ENCODE peak calls at places on chromosomes 3 and 15, in five cellular contexts. One of them, this sample, is unnamed.

GRCh38 chr3:14146381-14147062 is 21.7 kb downstream of the TMEM43 start:
- DNase-seq in left ventricle myocardium inferior: no peak
- DNase-seq in cardiac fibroblast: no peak
- DNase-seq in fibroblast of lung: no peak
- DNase-seq in heart right ventricle: no peak
- DNase-seq in this sample: no peak

GRCh38 chr3:135134293-135134692 is 339.2 kb downstream of the EPHB1 start:
- DNase-seq in cardiac fibroblast: no peak
- DNase-seq in fibroblast of lung: no peak
- DNase-seq in left ventricle myocardium inferior: no peak
- DNase-seq in heart right ventricle: no peak
- DNase-seq in this sample: no peak

GRCh38 chr3:124202754-124203153 is 210.8 kb upstream of the ROPN1 start:
- DNase-seq in left ventricle myocardium inferior: peak; percentile 79
- DNase-seq in fibroblast of lung: peak; percentile 24
- DNase-seq in heart right ventricle: peak; percentile 64
- DNase-seq in cardiac fibroblast: no peak
- DNase-seq in this sample: no peak

GRCh38 chr3:81743096-81744025 is 18.1 kb downstream of the GBE1 start:
- DNase-seq in cardiac fibroblast: peak; percentile 99
- DNase-seq in left ventricle myocardium inferior: no peak
- DNase-seq in fibroblast of lung: peak; percentile 99
- DNase-seq in heart right ventricle: peak; percentile 46
- DNase-seq in this sample: peak; percentile 97

GRCh38 chr15:62752687-62753517 is 289.6 kb upstream of the TPM1 start:
- DNase-seq in fibroblast of lung: peak; percentile 40
- DNase-seq in left ventricle myocardium inferior: no peak
- DNase-seq in cardiac fibroblast: peak; percentile 69
- DNase-seq in heart right ventricle: no peak
- DNase-seq in this sample: no peak

GRCh38 chr3:10925436-10926260 is 66.9 kb upstream of the SLC6A1 start:
- DNase-seq in cardiac fibroblast: no peak
- DNase-seq in heart right ventricle: no peak
- DNase-seq in fibroblast of lung: no peak
- DNase-seq in left ventricle myocardium inferior: no peak
- DNase-seq in this sample: no peak

GRCh38 chr3:16258892-16259291 is 5.9 kb downstream of the DPH3 start:
- DNase-seq in cardiac fibroblast: no peak
- DNase-seq in fibroblast of lung: no peak
- DNase-seq in left ventricle myocardium inferior: no peak
- DNase-seq in heart right ventricle: no peak
- DNase-seq in this sample: no peak

GRCh38 chr15:59237119-59237853 is 30.6 kb downstream of the LDHAL6B start:
- DNase-seq in left ventricle myocardium inferior: no peak
- DNase-seq in fibroblast of lung: no peak
- DNase-seq in heart right ventricle: peak; percentile 23
- DNase-seq in cardiac fibroblast: peak; percentile 50
- DNase-seq in this sample: no peak

GRCh38 chr15:41979493-41980266 is 7.3 kb upstream of the EHD4 start:
- DNase-seq in left ventricle myocardium inferior: no peak
- DNase-seq in heart right ventricle: no peak
- DNase-seq in cardiac fibroblast: no peak
- DNase-seq in fibroblast of lung: no peak
- DNase-seq in this sample: no peak

GRCh38 chr3:117512975-117513374 is 803.4 kb downstream of the TUSC7 start:
- DNase-seq in fibroblast of lung: no peak
- DNase-seq in left ventricle myocardium inferior: no peak
- DNase-seq in cardiac fibroblast: no peak
- DNase-seq in heart right ventricle: no peak
- DNase-seq in this sample: peak; percentile 20

GRCh38 chr3:139491027-139491700 is 14.8 kb upstream of the RBP2 start:
- DNase-seq in cardiac fibroblast: no peak
- DNase-seq in fibroblast of lung: no peak
- DNase-seq in left ventricle myocardium inferior: no peak
- DNase-seq in heart right ventricle: peak; percentile 11
- DNase-seq in this sample: no peak

GRCh38 chr15:90294601-90295269 is 29.3 kb downstream of the NGRN start:
- DNase-seq in fibroblast of lung: no peak
- DNase-seq in heart right ventricle: no peak
- DNase-seq in left ventricle myocardium inferior: no peak
- DNase-seq in cardiac fibroblast: no peak
- DNase-seq in this sample: no peak

GRCh38 chr3:124467980-124468902 is 262.0 kb upstream of the UMPS start:
- DNase-seq in left ventricle myocardium inferior: no peak
- DNase-seq in heart right ventricle: no peak
- DNase-seq in fibroblast of lung: peak; percentile 52
- DNase-seq in cardiac fibroblast: peak; percentile 56
- DNase-seq in this sample: peak; percentile 59

GRCh38 chr3:97954193-97954827 is 17.9 kb downstream of the RIOX2 start:
- DNase-seq in fibroblast of lung: no peak
- DNase-seq in heart right ventricle: no peak
- DNase-seq in left ventricle myocardium inferior: no peak
- DNase-seq in cardiac fibroblast: no peak
- DNase-seq in this sample: no peak

GRCh38 chr3:69105320-69105719 is 17.1 kb downstream of the LMOD3 start:
- DNase-seq in heart right ventricle: no peak
- DNase-seq in cardiac fibroblast: peak; percentile 72
- DNase-seq in fibroblast of lung: no peak
- DNase-seq in left ventricle myocardium inferior: no peak
- DNase-seq in this sample: no peak

GRCh38 chr15:67024998-67025368 is 40.4 kb upstream of the SMAD3 start:
- DNase-seq in left ventricle myocardium inferior: no peak
- DNase-seq in fibroblast of lung: no peak
- DNase-seq in cardiac fibroblast: no peak
- DNase-seq in heart right ventricle: no peak
- DNase-seq in this sample: no peak

GRCh38 chr3:5136211-5136610 is 14.1 kb downstream of the ARL8B start:
- DNase-seq in heart right ventricle: no peak
- DNase-seq in cardiac fibroblast: no peak
- DNase-seq in left ventricle myocardium inferior: no peak
- DNase-seq in fibroblast of lung: no peak
- DNase-seq in this sample: no peak

GRCh38 chr15:40011303-40011702 is 27.7 kb downstream of the SRP14 start:
- DNase-seq in cardiac fibroblast: no peak
- DNase-seq in heart right ventricle: no peak
- DNase-seq in left ventricle myocardium inferior: no peak
- DNase-seq in fibroblast of lung: no peak
- DNase-seq in this sample: no peak

GRCh38 chr3:163129287-163129686 is 1632.7 kb downstream of the OTOL1 start:
- DNase-seq in fibroblast of lung: no peak
- DNase-seq in left ventricle myocardium inferior: no peak
- DNase-seq in heart right ventricle: no peak
- DNase-seq in cardiac fibroblast: no peak
- DNase-seq in this sample: no peak

GRCh38 chr3:48301814-48302194 is 31.7 kb downstream of the SPINK8 start:
- DNase-seq in heart right ventricle: peak; percentile 15
- DNase-seq in left ventricle myocardium inferior: no peak
- DNase-seq in cardiac fibroblast: peak; percentile 55
- DNase-seq in fibroblast of lung: peak; percentile 54
- DNase-seq in this sample: peak; percentile 42

GRCh38 chr3:43978708-43979107 is 263.0 kb upstream of the TOPAZ1 start:
- DNase-seq in heart right ventricle: no peak
- DNase-seq in cardiac fibroblast: no peak
- DNase-seq in fibroblast of lung: no peak
- DNase-seq in left ventricle myocardium inferior: no peak
- DNase-seq in this sample: no peak

GRCh38 chr3:138479355-138479964 is 45.0 kb downstream of the ESYT3 start:
- DNase-seq in cardiac fibroblast: peak; percentile 58
- DNase-seq in fibroblast of lung: peak; percentile 61
- DNase-seq in left ventricle myocardium inferior: no peak
- DNase-seq in heart right ventricle: no peak
- DNase-seq in this sample: peak; percentile 75

GRCh38 chr3:188546835-188547670 is 393.1 kb downstream of the LPP start:
- DNase-seq in left ventricle myocardium inferior: no peak
- DNase-seq in fibroblast of lung: peak; percentile 61
- DNase-seq in heart right ventricle: no peak
- DNase-seq in cardiac fibroblast: peak; percentile 70
- DNase-seq in this sample: peak; percentile 85

GRCh38 chr3:13564751-13565560 is 16.0 kb downstream of the FBLN2 start:
- DNase-seq in heart right ventricle: peak; percentile 68
- DNase-seq in fibroblast of lung: no peak
- DNase-seq in cardiac fibroblast: no peak
- DNase-seq in left ventricle myocardium inferior: peak; percentile 56
- DNase-seq in this sample: no peak

GRCh38 chr15:69412274-69412673 is 1.9 kb upstream of the KIF23 start:
- DNase-seq in heart right ventricle: no peak
- DNase-seq in left ventricle myocardium inferior: no peak
- DNase-seq in cardiac fibroblast: no peak
- DNase-seq in fibroblast of lung: no peak
- DNase-seq in this sample: no peak

GRCh38 chr3:14804835-14805780 is 13.7 kb upstream of the FGD5 start:
- DNase-seq in heart right ventricle: no peak
- DNase-seq in cardiac fibroblast: no peak
- DNase-seq in left ventricle myocardium inferior: no peak
- DNase-seq in fibroblast of lung: no peak
- DNase-seq in this sample: no peak

GRCh38 chr3:39378092-39378491 is 5.1 kb upstream of the SLC25A38 start:
- DNase-seq in heart right ventricle: no peak
- DNase-seq in left ventricle myocardium inferior: no peak
- DNase-seq in fibroblast of lung: peak; percentile 5
- DNase-seq in cardiac fibroblast: peak; percentile 41
- DNase-seq in this sample: peak; percentile 50

DNA sequence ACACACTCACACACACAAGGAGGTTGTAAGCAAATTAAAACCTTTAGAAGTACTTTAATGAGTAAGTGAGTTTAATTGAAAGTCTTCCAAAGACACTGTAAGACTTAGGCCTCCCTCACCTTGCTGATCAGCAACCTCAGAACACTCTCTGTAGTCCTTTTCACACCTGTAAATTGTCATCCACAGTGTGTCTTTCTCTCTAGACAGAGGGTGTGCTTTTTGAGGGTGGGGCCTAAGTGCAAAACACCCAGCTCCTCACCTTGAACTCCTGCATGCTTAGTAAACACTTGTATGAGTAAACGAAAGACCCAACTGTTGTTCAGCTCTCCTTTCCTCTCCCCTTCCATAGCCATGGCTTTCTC is 183.2 kb upstream of the IL12A start:
- DNase-seq in left ventricle myocardium inferior: no peak
- DNase-seq in cardiac fibroblast: no peak
- DNase-seq in fibroblast of lung: no peak
- DNase-seq in heart right ventricle: no peak
- DNase-seq in this sample: no peak
- TF ChIP-seq CTCF in left ventricle myocardium inferior: no peak
- TF ChIP-seq CTCF in cardiac fibroblast: no peak
- TF ChIP-seq CTCF in fibroblast of lung: no peak
- TF ChIP-seq CTCF in heart right ventricle: peak; percentile 4
- TF ChIP-seq CTCF in this sample: no peak

GRCh38 chr3:170040283-170040907 is 2.6 kb downstream of the GPR160 start:
- DNase-seq in cardiac fibroblast: no peak
- DNase-seq in left ventricle myocardium inferior: no peak
- DNase-seq in heart right ventricle: no peak
- DNase-seq in fibroblast of lung: no peak
- DNase-seq in this sample: no peak
- H3K4me3 ChIP-seq in cardiac fibroblast: no peak overlapping the region
- H3K4me3 ChIP-seq in left ventricle myocardium inferior: no peak overlapping the region
- H3K4me3 ChIP-seq in heart right ventricle: no peak overlapping the region
- H3K4me3 ChIP-seq in fibroblast of lung: no peak overlapping the region
- H3K4me3 ChIP-seq in this sample: no peak overlapping the region

DNA sequence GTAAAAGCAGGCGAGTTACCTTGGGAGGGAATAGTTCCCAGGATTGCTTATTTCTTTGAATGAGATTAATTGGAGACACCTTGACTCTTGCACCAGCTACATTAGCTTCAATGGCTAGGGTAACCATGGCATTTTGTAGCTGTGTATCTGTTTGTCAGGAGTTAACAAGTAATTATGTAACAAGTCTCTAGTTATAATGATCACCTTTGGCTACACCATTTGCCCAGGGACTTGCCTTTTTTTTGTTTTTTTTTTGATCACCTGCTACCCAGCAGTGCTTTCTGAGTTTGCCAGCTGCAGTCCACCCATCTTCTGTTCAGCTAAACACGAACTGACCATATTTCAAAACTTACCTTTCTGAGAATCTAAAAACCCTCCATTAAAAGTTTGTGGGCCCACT is 2.2 kb downstream of the MED12L start:
- DNase-seq in fibroblast of lung: no peak
- DNase-seq in cardiac fibroblast: no peak
- DNase-seq in left ventricle myocardium inferior: no peak
- DNase-seq in heart right ventricle: no peak
- DNase-seq in this sample: no peak
- TF ChIP-seq CTCF in fibroblast of lung: no peak
- TF ChIP-seq CTCF in cardiac fibroblast: no peak
- TF ChIP-seq CTCF in left ventricle myocardium inferior: no peak
- TF ChIP-seq CTCF in heart right ventricle: no peak
- TF ChIP-seq CTCF in this sample: no peak

DNA sequence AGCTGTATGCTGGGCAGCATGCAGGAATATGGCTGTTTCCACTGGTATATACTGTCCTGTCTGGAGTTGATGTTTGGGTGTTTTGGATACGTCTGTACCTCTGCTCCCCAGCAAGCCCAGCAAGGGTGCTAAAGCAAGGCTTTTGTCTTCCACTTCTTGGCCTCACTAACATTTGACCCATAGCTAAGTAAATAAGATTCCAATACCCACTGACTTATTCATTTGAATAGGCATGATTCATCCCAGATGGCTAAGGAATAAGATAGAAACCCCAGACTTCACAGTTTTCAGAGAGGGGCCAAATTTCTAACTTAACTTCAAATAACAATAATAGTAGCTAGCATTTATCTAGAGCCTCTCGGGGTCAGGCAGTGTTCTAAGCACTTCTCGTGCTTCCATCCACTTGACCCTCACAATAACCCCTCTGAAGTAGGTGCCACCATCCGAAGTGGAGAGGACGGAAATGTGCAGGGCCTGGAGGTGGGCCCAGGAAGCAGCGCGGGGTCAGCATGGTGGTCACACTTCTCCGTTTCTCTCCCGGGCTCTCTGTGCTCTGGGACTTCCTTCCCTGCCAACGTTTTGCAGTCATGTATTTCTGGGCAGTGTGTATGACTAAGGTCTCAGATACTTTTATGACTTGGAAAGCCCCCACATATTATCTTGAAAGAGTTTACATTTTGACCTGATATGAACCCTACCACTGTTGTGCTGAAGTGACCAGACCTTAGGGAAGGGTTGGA is 39.3 kb downstream of the LRRK1 start:
- DNase-seq in fibroblast of lung: peak; percentile 37
- DNase-seq in heart right ventricle: no peak
- DNase-seq in left ventricle myocardium inferior: no peak
- DNase-seq in cardiac fibroblast: peak; percentile 71
- DNase-seq in this sample: peak; percentile 53
- H3K4me3 ChIP-seq in fibroblast of lung: no peak overlapping the region
- H3K4me3 ChIP-seq in heart right ventricle: no peak overlapping the region
- H3K4me3 ChIP-seq in left ventricle myocardium inferior: no peak overlapping the region
- H3K4me3 ChIP-seq in cardiac fibroblast: no peak overlapping the region
- H3K4me3 ChIP-seq in this sample: no peak overlapping the region